ENCODE peak calls at places on chromosome 4, in seven cellular contexts. One of them, this sample, is unnamed. For H3K36me3, the result is how much of the 10 kb centered on the place peaks cover.

GRCh38 chr4:74933562-74934015 is 673 bp downstream of the PARM1 start:
- DNase-seq in heart left ventricle: peak
- DNase-seq in pancreas: peak
- DNase-seq in sigmoid colon: no peak
- DNase-seq in psoas muscle: peak
- DNase-seq in left ventricle myocardium inferior: no peak
- DNase-seq in cardiac muscle cell: peak
- DNase-seq in this sample: no peak

GRCh38 chr4:27791640-27792039 is 931.0 kb downstream of the STIM2 start:
- DNase-seq in heart left ventricle: no peak
- DNase-seq in pancreas: no peak
- DNase-seq in sigmoid colon: no peak
- DNase-seq in psoas muscle: no peak
- DNase-seq in left ventricle myocardium inferior: no peak
- DNase-seq in cardiac muscle cell: no peak
- DNase-seq in this sample: no peak

GRCh38 chr4:183241322-183241640 is 78.8 kb downstream of the CLDN22 start:
- DNase-seq in heart left ventricle: no peak
- DNase-seq in pancreas: no peak
- DNase-seq in sigmoid colon: no peak
- DNase-seq in psoas muscle: no peak
- DNase-seq in left ventricle myocardium inferior: no peak
- DNase-seq in cardiac muscle cell: no peak
- DNase-seq in this sample: no peak

GRCh38 chr4:107930821-107931774 is at the start of gene CYP2U1:
- DNase-seq in heart left ventricle: peak
- DNase-seq in pancreas: peak
- DNase-seq in sigmoid colon: peak
- DNase-seq in psoas muscle: peak
- DNase-seq in left ventricle myocardium inferior: peak
- DNase-seq in cardiac muscle cell: peak
- DNase-seq in this sample: peak

GRCh38 chr4:89899157-89899556 is 4.5 kb downstream of the MMRN1 start:
- DNase-seq in heart left ventricle: no peak
- DNase-seq in pancreas: no peak
- DNase-seq in sigmoid colon: no peak
- DNase-seq in psoas muscle: no peak
- DNase-seq in left ventricle myocardium inferior: no peak
- DNase-seq in cardiac muscle cell: no peak
- DNase-seq in this sample: no peak

GRCh38 chr4:57068237-57068981 is 41.8 kb downstream of the IGFBP7 start:
- DNase-seq in heart left ventricle: no peak
- DNase-seq in pancreas: no peak
- DNase-seq in sigmoid colon: no peak
- DNase-seq in psoas muscle: no peak
- DNase-seq in left ventricle myocardium inferior: no peak
- DNase-seq in cardiac muscle cell: no peak
- DNase-seq in this sample: no peak

GRCh38 chr4:181951265-181951664 is 291.9 kb upstream of the TENM3 start:
- DNase-seq in heart left ventricle: no peak
- DNase-seq in pancreas: no peak
- DNase-seq in sigmoid colon: no peak
- DNase-seq in psoas muscle: no peak
- DNase-seq in left ventricle myocardium inferior: no peak
- DNase-seq in cardiac muscle cell: no peak
- DNase-seq in this sample: no peak

GRCh38 chr4:112418092-112418491 is 97.9 kb downstream of the NEUROG2 start:
- DNase-seq in heart left ventricle: no peak
- DNase-seq in pancreas: no peak
- DNase-seq in sigmoid colon: no peak
- DNase-seq in psoas muscle: no peak
- DNase-seq in left ventricle myocardium inferior: no peak
- DNase-seq in cardiac muscle cell: peak
- DNase-seq in this sample: no peak

GRCh38 chr4:48315728-48316630 is 25.4 kb upstream of the SLAIN2 start:
- DNase-seq in heart left ventricle: no peak
- DNase-seq in pancreas: no peak
- DNase-seq in sigmoid colon: no peak
- DNase-seq in psoas muscle: no peak
- DNase-seq in left ventricle myocardium inferior: no peak
- DNase-seq in cardiac muscle cell: peak
- DNase-seq in this sample: no peak

GRCh38 chr4:16684083-16684482 is 214.4 kb downstream of the LDB2 start:
- DNase-seq in heart left ventricle: no peak
- DNase-seq in pancreas: no peak
- DNase-seq in sigmoid colon: no peak
- DNase-seq in psoas muscle: no peak
- DNase-seq in left ventricle myocardium inferior: no peak
- DNase-seq in cardiac muscle cell: no peak
- DNase-seq in this sample: peak

GRCh38 chr4:5409980-5410618 is 298.3 kb downstream of the EVC2 start:
- DNase-seq in heart left ventricle: no peak
- DNase-seq in pancreas: no peak
- DNase-seq in sigmoid colon: no peak
- DNase-seq in psoas muscle: no peak
- DNase-seq in left ventricle myocardium inferior: no peak
- DNase-seq in cardiac muscle cell: peak
- DNase-seq in this sample: no peak

GRCh38 chr4:104205116-104205515 is 289.6 kb downstream of the CXXC4 start:
- DNase-seq in heart left ventricle: no peak
- DNase-seq in pancreas: no peak
- DNase-seq in sigmoid colon: no peak
- DNase-seq in psoas muscle: no peak
- DNase-seq in left ventricle myocardium inferior: no peak
- DNase-seq in cardiac muscle cell: no peak
- DNase-seq in this sample: no peak

GRCh38 chr4:138401330-138401729 is 159.2 kb upstream of the SLC7A11 start:
- DNase-seq in heart left ventricle: peak
- DNase-seq in pancreas: peak
- DNase-seq in sigmoid colon: peak
- DNase-seq in psoas muscle: peak
- DNase-seq in left ventricle myocardium inferior: peak
- DNase-seq in cardiac muscle cell: peak
- DNase-seq in this sample: no peak

GRCh38 chr4:32400870-32401269 is 1680.7 kb downstream of the PCDH7 start:
- DNase-seq in heart left ventricle: no peak
- DNase-seq in pancreas: no peak
- DNase-seq in sigmoid colon: no peak
- DNase-seq in psoas muscle: no peak
- DNase-seq in left ventricle myocardium inferior: no peak
- DNase-seq in cardiac muscle cell: no peak
- DNase-seq in this sample: no peak

GRCh38 chr4:41887821-41888699 is 47.2 kb upstream of the TMEM33 start:
- DNase-seq in heart left ventricle: no peak
- DNase-seq in pancreas: no peak
- DNase-seq in sigmoid colon: no peak
- DNase-seq in psoas muscle: no peak
- DNase-seq in left ventricle myocardium inferior: no peak
- DNase-seq in cardiac muscle cell: peak
- DNase-seq in this sample: peak

GRCh38 chr4:98993419-98994071 is 2.0 kb upstream of the METAP1 start:
- DNase-seq in heart left ventricle: peak
- DNase-seq in pancreas: peak
- DNase-seq in sigmoid colon: no peak
- DNase-seq in psoas muscle: peak
- DNase-seq in left ventricle myocardium inferior: peak
- DNase-seq in cardiac muscle cell: no peak
- DNase-seq in this sample: no peak

GRCh38 chr4:98994474-98995182 is 893 bp upstream of the METAP1 start:
- DNase-seq in heart left ventricle: no peak
- DNase-seq in pancreas: no peak
- DNase-seq in sigmoid colon: no peak
- DNase-seq in psoas muscle: no peak
- DNase-seq in left ventricle myocardium inferior: no peak
- DNase-seq in cardiac muscle cell: peak
- DNase-seq in this sample: no peak

GRCh38 chr4:98995183-98996055 is at the start of gene METAP1:
- DNase-seq in heart left ventricle: peak
- DNase-seq in pancreas: peak
- DNase-seq in sigmoid colon: peak
- DNase-seq in psoas muscle: peak
- DNase-seq in left ventricle myocardium inferior: peak
- DNase-seq in cardiac muscle cell: peak
- DNase-seq in this sample: peak

GRCh38 chr4:98996056-98996941 is 778 bp downstream of the METAP1 start:
- DNase-seq in heart left ventricle: no peak
- DNase-seq in pancreas: peak
- DNase-seq in sigmoid colon: no peak
- DNase-seq in psoas muscle: no peak
- DNase-seq in left ventricle myocardium inferior: no peak
- DNase-seq in cardiac muscle cell: peak
- DNase-seq in this sample: no peak

GRCh38 chr4:98997176-98997575 is 1.7 kb downstream of the METAP1 start:
- DNase-seq in heart left ventricle: no peak
- DNase-seq in pancreas: no peak
- DNase-seq in sigmoid colon: no peak
- DNase-seq in psoas muscle: no peak
- DNase-seq in left ventricle myocardium inferior: no peak
- DNase-seq in cardiac muscle cell: peak
- DNase-seq in this sample: no peak
- H3K4me3 ChIP-seq in heart left ventricle: peak
- H3K4me3 ChIP-seq in pancreas: no peak
- H3K4me3 ChIP-seq in sigmoid colon: no peak
- H3K4me3 ChIP-seq in psoas muscle: no peak
- H3K4me3 ChIP-seq in left ventricle myocardium inferior: peak
- H3K4me3 ChIP-seq in cardiac muscle cell: peak
- H3K4me3 ChIP-seq in this sample: no peak

GRCh38 chr4:24537025-24537424 is 47.3 kb downstream of the DHX15 start:
- DNase-seq in heart left ventricle: no peak
- DNase-seq in pancreas: no peak
- DNase-seq in sigmoid colon: no peak
- DNase-seq in psoas muscle: no peak
- DNase-seq in left ventricle myocardium inferior: no peak
- DNase-seq in cardiac muscle cell: no peak
- DNase-seq in this sample: no peak
- H3K36me3 ChIP-seq in heart left ventricle: half or more
- H3K36me3 ChIP-seq in pancreas: under half
- H3K36me3 ChIP-seq in sigmoid colon: under half
- H3K36me3 ChIP-seq in psoas muscle: half or more
- H3K36me3 ChIP-seq in left ventricle myocardium inferior: half or more
- H3K36me3 ChIP-seq in cardiac muscle cell: half or more
- H3K36me3 ChIP-seq in this sample: under half

GRCh38 chr4:153346563-153346962 is 2.1 kb downstream of the MND1 start:
- DNase-seq in heart left ventricle: no peak
- DNase-seq in pancreas: no peak
- DNase-seq in sigmoid colon: no peak
- DNase-seq in psoas muscle: no peak
- DNase-seq in left ventricle myocardium inferior: no peak
- DNase-seq in cardiac muscle cell: peak
- DNase-seq in this sample: no peak

GRCh38 chr4:153346031-153346430 is 1.5 kb downstream of the MND1 start:
- DNase-seq in heart left ventricle: no peak
- DNase-seq in pancreas: no peak
- DNase-seq in sigmoid colon: no peak
- DNase-seq in psoas muscle: no peak
- DNase-seq in left ventricle myocardium inferior: no peak
- DNase-seq in cardiac muscle cell: no peak
- DNase-seq in this sample: no peak

GRCh38 chr4:153347117-153347516 is 2.6 kb downstream of the MND1 start:
- DNase-seq in heart left ventricle: no peak
- DNase-seq in pancreas: no peak
- DNase-seq in sigmoid colon: no peak
- DNase-seq in psoas muscle: no peak
- DNase-seq in left ventricle myocardium inferior: no peak
- DNase-seq in cardiac muscle cell: no peak
- DNase-seq in this sample: no peak

GRCh38 chr4:153344131-153345010 is at the start of gene MND1:
- DNase-seq in heart left ventricle: peak
- DNase-seq in pancreas: peak
- DNase-seq in sigmoid colon: peak
- DNase-seq in psoas muscle: peak
- DNase-seq in left ventricle myocardium inferior: peak
- DNase-seq in cardiac muscle cell: peak
- DNase-seq in this sample: no peak

GRCh38 chr4:153345011-153345981 is 808 bp downstream of the MND1 start:
- DNase-seq in heart left ventricle: no peak
- DNase-seq in pancreas: no peak
- DNase-seq in sigmoid colon: peak
- DNase-seq in psoas muscle: peak
- DNase-seq in left ventricle myocardium inferior: no peak
- DNase-seq in cardiac muscle cell: peak
- DNase-seq in this sample: no peak
- TF ChIP-seq CTCF in heart left ventricle: no peak
- TF ChIP-seq CTCF in pancreas: no peak
- TF ChIP-seq CTCF in sigmoid colon: no peak
- TF ChIP-seq CTCF in psoas muscle: no peak
- TF ChIP-seq CTCF in left ventricle myocardium inferior: no peak
- TF ChIP-seq CTCF in cardiac muscle cell: no peak
- TF ChIP-seq CTCF in this sample: peak

DNA sequence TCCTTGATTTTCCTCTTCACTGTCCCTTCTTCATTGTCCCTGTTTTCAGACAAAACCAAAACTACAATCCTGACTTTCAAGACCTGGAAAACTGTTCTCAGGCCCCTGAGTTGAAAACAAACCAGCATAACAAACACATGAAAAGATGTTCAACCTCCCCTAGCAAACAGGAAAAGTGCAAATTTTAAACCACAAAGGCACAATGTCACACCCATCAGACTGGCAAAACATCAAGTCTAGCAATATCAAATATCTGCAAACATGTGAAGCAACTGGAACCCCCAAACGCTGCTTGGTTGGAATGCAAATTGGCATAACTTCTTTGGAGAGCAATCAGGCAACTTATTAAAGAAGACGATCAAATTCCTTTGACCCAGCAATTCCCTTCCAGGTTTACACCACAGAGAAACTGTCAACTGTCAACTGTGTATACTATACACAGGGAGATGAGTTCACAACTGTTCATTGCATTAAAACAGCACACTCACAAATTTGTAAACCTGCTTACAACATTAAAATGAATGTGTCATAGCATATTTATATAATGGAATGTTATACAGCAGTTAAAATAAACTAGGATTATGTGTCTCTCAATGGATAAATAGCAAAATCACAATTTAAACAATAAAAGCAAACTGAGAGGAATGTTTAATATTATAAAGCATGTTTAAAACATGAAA is 7.0 kb downstream of the USP46 start:
- DNase-seq in heart left ventricle: no peak
- DNase-seq in pancreas: no peak
- DNase-seq in sigmoid colon: no peak
- DNase-seq in psoas muscle: no peak
- DNase-seq in left ventricle myocardium inferior: no peak
- DNase-seq in cardiac muscle cell: no peak
- DNase-seq in this sample: no peak
- H3K4me3 ChIP-seq in heart left ventricle: no peak
- H3K4me3 ChIP-seq in pancreas: no peak
- H3K4me3 ChIP-seq in sigmoid colon: no peak
- H3K4me3 ChIP-seq in psoas muscle: no peak
- H3K4me3 ChIP-seq in left ventricle myocardium inferior: no peak
- H3K4me3 ChIP-seq in cardiac muscle cell: no peak
- H3K4me3 ChIP-seq in this sample: no peak

GRCh38 chr4:1374706-1375045 is 27.7 kb downstream of the UVSSA start:
- DNase-seq in heart left ventricle: peak
- DNase-seq in pancreas: no peak
- DNase-seq in sigmoid colon: peak
- DNase-seq in psoas muscle: no peak
- DNase-seq in left ventricle myocardium inferior: no peak
- DNase-seq in cardiac muscle cell: no peak
- DNase-seq in this sample: no peak
- H3K36me3 ChIP-seq in heart left ventricle: under half
- H3K36me3 ChIP-seq in pancreas: under half
- H3K36me3 ChIP-seq in sigmoid colon: under half
- H3K36me3 ChIP-seq in psoas muscle: under half
- H3K36me3 ChIP-seq in left ventricle myocardium inferior: under half
- H3K36me3 ChIP-seq in cardiac muscle cell: under half
- H3K36me3 ChIP-seq in this sample: under half

This sample was measured in BJ.